ENCODE peak calls at places on chromosomes 13 and 19, in six cellular contexts. K, A, G, Q, H and R are unnamed samples.

GRCh38 chr19:18725755-18726416 is 42.4 kb downstream of the CRTC1 start:
- DNase-seq in Q (no peak), A (no peak), G (no peak), H (no peak), K (no peak), R (no peak)

GRCh38 chr13:66574606-66575005 is 655.5 kb downstream of the PCDH9 start:
- DNase-seq in G (no peak), A (peak; percentile 3), H (no peak), Q (no peak), K (no peak), R (peak; percentile 48)

GRCh38 chr13:85651440-85651839 is 147.8 kb downstream of the SLITRK6 start:
- DNase-seq in A (no peak), Q (no peak), H (no peak), K (peak; percentile 68), G (no peak), R (no peak)

GRCh38 chr19:14786421-14786851 is 8.1 kb upstream of the ADGRE2 start:
- DNase-seq in K (peak; percentile 36), H (peak; percentile 8), G (no peak), Q (no peak), A (no peak), R (no peak)

GRCh38 chr13:112137144-112137543 is 70.2 kb downstream of the SOX1 start:
- DNase-seq in G (no peak), Q (no peak), H (no peak), K (no peak), A (no peak), R (no peak)

GRCh38 chr13:51562011-51562671 is 22.1 kb upstream of the WDFY2 start:
- DNase-seq in K (no peak), Q (peak; percentile 57), H (no peak), A (no peak), G (no peak), R (no peak)

GRCh38 chr19:8607386-8607785 is 3.1 kb downstream of the ADAMTS10 start:
- DNase-seq in A (peak; percentile 94), H (peak; percentile 33), Q (no peak), G (no peak), K (no peak), R (peak; percentile 62)

GRCh38 chr19:5039642-5040543 is 71.0 kb downstream of the KDM4B start:
- DNase-seq in A (no peak), G (no peak), H (no peak), Q (no peak), K (no peak), R (no peak)

GRCh38 chr19:50922316-50922853 is 11.2 kb upstream of the KLK4 start:
- DNase-seq in K (peak; percentile 84), G (peak; percentile 32), Q (peak; percentile 68), A (peak; percentile 77), H (peak; percentile 73), R (peak; percentile 56)

GRCh38 chr19:49210108-49210900 is 52.7 kb downstream of the TRPM4 start:
- DNase-seq in H (peak; percentile 49), K (peak; percentile 29), G (no peak), A (no peak), Q (peak; percentile 32), R (peak; percentile 30)

GRCh38 chr13:79861731-79862130 is 380.8 kb downstream of the NDFIP2 start:
- DNase-seq in H (no peak), A (no peak), G (no peak), Q (no peak), K (no peak), R (no peak)

GRCh38 chr19:44690131-44690440 is 8.9 kb upstream of the CEACAM16 start:
- DNase-seq in A (no peak), K (no peak), Q (no peak), H (no peak), G (no peak), R (no peak)

GRCh38 chr13:102846261-102847015 is 606 bp downstream of the ERCC5 start:
- DNase-seq in H (peak; percentile 41), G (no peak), Q (peak; percentile 21), K (peak; percentile 30), A (peak; percentile 54), R (peak; percentile 39)

GRCh38 chr19:14091086-14091884 is 734 bp upstream of the SAMD1 start:
- DNase-seq in K (peak; percentile 43), H (peak; percentile 79), G (no peak), Q (peak; percentile 85), A (peak; percentile 60), R (peak; percentile 60)

GRCh38 chr19:14974488-14974887 is 5.2 kb downstream of the SLC1A6 start:
- DNase-seq in H (no peak), K (no peak), Q (no peak), A (no peak), G (no peak), R (no peak)